ENCODE peak calls at places on chromosomes 6 and 20, in seven cellular contexts. B is ovary; S is aorta; W is fibroblast of villous mesenchyme; R is esophagus squamous epithelium; U is effector memory CD4-positive, alpha-beta T cell; Z is HCT116. O is an unnamed sample.

GRCh38 chr20:21520702-21521595 is 7.1 kb upstream of the NKX2-2 start:
- DNase-seq in W (no peak), U (no peak), R (no peak), Z (no peak), B (no peak), S (no peak), O (no peak)

GRCh38 chr6:119484598-119484997 is 135.0 kb upstream of the MAN1A1 start:
- DNase-seq in S (no peak), Z (peak), B (no peak), U (no peak), W (peak), R (no peak), O (no peak)

GRCh38 chr6:37173573-37174195 is 3.7 kb downstream of the PIM1 start:
- DNase-seq in B (no peak), Z (no peak), W (no peak), U (no peak), S (no peak), R (no peak), O (no peak)

GRCh38 chr20:46430921-46431712 is 24.7 kb upstream of the ELMO2 start:
- DNase-seq in S (no peak), W (no peak), Z (no peak), B (no peak), R (no peak), U (no peak), O (no peak)

GRCh38 chr20:33914871-33915270 is 78.8 kb upstream of the RALY start:
- DNase-seq in Z (peak), W (no peak), B (no peak), U (no peak), S (peak), R (no peak), O (no peak)

GRCh38 chr6:89260832-89261231 is 43.7 kb upstream of the GABRR1 start:
- DNase-seq in Z (no peak), S (no peak), R (no peak), U (no peak), W (no peak), B (no peak), O (no peak)

GRCh38 chr6:11258260-11259237 is 26.1 kb upstream of the NEDD9 start:
- DNase-seq in W (no peak), S (no peak), B (no peak), U (no peak), Z (no peak), R (no peak), O (peak)

GRCh38 chr6:107564223-107564855 is 74.4 kb downstream of the SOBP start:
- DNase-seq in W (peak), S (no peak), R (no peak), U (no peak), B (no peak), Z (no peak), O (no peak)

GRCh38 chr20:26276811-26277210 is 580.2 kb upstream of the ZNF337 start:
- DNase-seq in B (no peak), Z (no peak), R (no peak), S (peak), U (no peak), W (no peak), O (peak)

GRCh38 chr6:55511124-55511820 is 67.7 kb downstream of the HMGCLL1 start:
- DNase-seq in Z (no peak), R (no peak), B (no peak), U (no peak), W (no peak), S (no peak), O (no peak)

GRCh38 chr6:5994234-5994998 is 12.3 kb downstream of the NRN1 start:
- DNase-seq in R (no peak), B (no peak), U (no peak), S (no peak), Z (no peak), W (no peak), O (no peak)

GRCh38 chr6:106513813-106514212 is 115.5 kb downstream of the RTN4IP1 start:
- DNase-seq in R (no peak), U (no peak), S (no peak), W (peak), B (no peak), Z (no peak), O (peak)

GRCh38 chr20:44495257-44495656 is 19.6 kb downstream of the TTPAL start:
- DNase-seq in S (no peak), R (no peak), U (no peak), Z (no peak), B (no peak), W (peak), O (no peak)

GRCh38 chr6:8658391-8658790 is 223.0 kb upstream of the SLC35B3 start:
- DNase-seq in U (no peak), Z (no peak), R (no peak), S (no peak), B (no peak), W (no peak), O (no peak)

GRCh38 chr6:21987501-21987957 is 309.3 kb downstream of the PRL start:
- DNase-seq in U (no peak), B (peak), R (peak), Z (peak), W (peak), S (peak), O (no peak)

GRCh38 chr6:37175332-37176267 is 5.6 kb downstream of the PIM1 start:
- DNase-seq in B (no peak), S (no peak), Z (no peak), R (no peak), U (no peak), W (no peak), O (no peak)

GRCh38 chr6:111813247-111814162 is 59.7 kb downstream of the FYN start:
- DNase-seq in Z (no peak), U (no peak), B (no peak), S (no peak), R (no peak), W (peak), O (no peak)

GRCh38 chr6:24831771-24832718 is 33.3 kb upstream of the ARMH2 start:
- DNase-seq in B (no peak), R (no peak), Z (no peak), W (peak), U (no peak), S (no peak), O (no peak)

GRCh38 chr20:53581444-53582311 is 12.0 kb downstream of the ZNF217 start:
- DNase-seq in U (no peak), S (peak), R (no peak), W (no peak), B (no peak), Z (no peak), O (no peak)
- H3K4me3 ChIP-seq in U (peak), S (no peak), R (no peak), W (no peak), B (no peak), Z (no peak), O (peak)

DNA sequence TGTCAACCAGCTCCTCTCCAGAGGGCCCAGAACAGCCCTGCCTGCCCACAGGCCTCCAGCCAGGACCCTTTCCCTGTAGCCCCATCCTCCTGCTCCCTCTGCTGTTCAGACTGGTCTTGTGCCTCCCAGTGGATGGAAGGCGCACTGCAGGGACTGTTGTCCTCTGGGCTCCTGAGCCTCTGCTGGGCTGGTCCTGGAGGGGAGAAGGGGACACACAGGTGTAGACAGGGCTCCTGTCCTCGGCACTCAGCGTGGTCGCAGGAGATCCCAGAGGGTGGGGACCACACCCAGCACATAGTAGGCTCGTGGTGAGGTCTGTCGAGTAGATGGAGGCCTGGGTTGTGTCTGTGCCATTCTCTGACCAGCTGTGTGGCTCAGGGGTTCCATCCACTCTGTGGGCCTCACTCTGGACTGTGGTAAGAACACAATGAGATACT is 11.5 kb downstream of the ITPR3 start:
- DNase-seq in S (peak), W (no peak), U (peak), B (peak), Z (peak), R (no peak), O (peak)
- H3K4me3 ChIP-seq in S (no peak), W (no peak), U (peak), B (no peak), Z (peak), R (no peak), O (peak)

GRCh38 chr20:37345339-37346231 is at the start of gene SRC:
- DNase-seq in Z (no peak), W (peak), R (no peak), U (peak), B (peak), S (peak), O (peak)

GRCh38 chr20:37346232-37346525 is 239 bp downstream of the SRC start:
- DNase-seq in Z (no peak), S (no peak), R (no peak), U (no peak), W (peak), B (peak), O (no peak)

GRCh38 chr20:37343212-37343993 is 2.5 kb upstream of the SRC start:
- DNase-seq in Z (no peak), U (no peak), R (no peak), B (no peak), W (no peak), S (peak), O (no peak)

GRCh38 chr20:37343994-37344355 is 2.0 kb upstream of the SRC start:
- DNase-seq in U (no peak), R (no peak), W (no peak), S (no peak), B (no peak), Z (no peak), O (no peak)

DNA sequence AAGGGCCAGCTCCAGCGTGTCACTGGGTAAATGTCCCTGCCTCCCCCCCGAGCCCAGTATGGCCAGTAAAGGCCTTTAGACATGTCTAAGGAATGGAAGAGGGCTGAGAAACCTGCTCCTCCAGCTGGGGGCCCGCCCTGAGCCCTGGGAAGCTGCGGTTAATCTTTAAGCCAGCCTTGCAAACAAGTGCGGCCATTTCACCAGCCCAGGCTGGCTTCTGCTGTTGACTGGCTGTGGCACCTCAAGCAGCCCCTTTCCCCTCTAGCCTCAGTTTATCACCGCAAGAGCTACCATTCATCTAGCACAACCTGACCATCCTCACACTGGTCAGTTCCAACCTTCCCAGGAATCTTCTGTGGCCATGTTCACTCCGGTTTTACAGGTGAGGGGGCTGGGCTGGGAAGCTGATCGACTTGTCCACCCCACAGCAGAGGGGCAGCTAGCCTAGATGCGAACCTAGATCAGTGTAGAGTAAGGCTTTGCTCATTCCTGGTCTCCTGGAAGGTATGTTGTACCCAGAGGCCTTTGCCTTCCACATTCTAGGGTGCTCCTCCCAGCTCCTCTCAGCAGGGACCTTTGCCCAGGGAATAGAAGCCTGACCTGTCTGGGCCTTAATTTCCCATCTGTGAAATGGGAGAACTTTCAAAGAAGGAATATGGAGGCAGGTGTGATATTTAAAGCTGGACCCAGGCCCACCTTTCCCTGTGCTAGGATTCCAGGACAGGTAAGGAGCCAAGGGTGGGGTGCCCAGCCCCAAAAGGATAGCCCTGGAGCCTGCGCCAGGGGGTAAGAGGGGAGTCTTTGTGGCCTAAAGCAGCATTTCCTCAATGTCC is 1.2 kb upstream of the SRC start:
- DNase-seq in U (no peak), Z (no peak), R (no peak), B (no peak), W (peak), S (peak), O (no peak)
- H3K4me3 ChIP-seq in U (peak), Z (peak), R (peak), B (no peak), W (no peak), S (no peak), O (no peak)

GRCh38 chr20:32762754-32763201 is 593 bp downstream of the DNMT3B start:
- DNase-seq in Z (no peak), R (no peak), S (peak), W (no peak), B (no peak), U (no peak), O (no peak)

GRCh38 chr20:32761831-32762753 is at the start of gene DNMT3B:
- DNase-seq in B (peak), U (peak), R (no peak), S (peak), W (peak), Z (peak), O (peak)

GRCh38 chr20:32761417-32761830 is 761 bp upstream of the DNMT3B start:
- DNase-seq in B (no peak), U (no peak), R (no peak), S (no peak), W (no peak), Z (no peak), O (no peak)

GRCh38 chr20:32763202-32763999 is 1.2 kb downstream of the DNMT3B start:
- DNase-seq in U (no peak), S (peak), W (no peak), B (no peak), R (no peak), Z (no peak), O (no peak)

GRCh38 chr20:32764000-32764960 is 2.1 kb downstream of the DNMT3B start:
- DNase-seq in S (peak), U (no peak), Z (no peak), R (no peak), W (no peak), B (no peak), O (no peak)
- H3K4me3 ChIP-seq in S (no peak), U (no peak), Z (peak), R (no peak), W (peak), B (no peak), O (no peak)

GRCh38 chr6:4025681-4026080 is 53.3 kb downstream of the FAM217A start:
- DNase-seq in U (no peak), B (no peak), Z (no peak), S (no peak), W (no peak), R (no peak), O (no peak)

GRCh38 chr6:4021862-4022715 is 56.8 kb downstream of the FAM217A start:
- DNase-seq in B (no peak), W (no peak), S (no peak), R (no peak), U (no peak), Z (no peak), O (no peak)

GRCh38 chr6:4021133-4021861 is 57.6 kb downstream of the FAM217A start:
- DNase-seq in U (peak), Z (peak), R (peak), S (peak), W (peak), B (peak), O (peak)

GRCh38 chr6:4020822-4021132 is 58.2 kb downstream of the FAM217A start:
- DNase-seq in B (no peak), Z (no peak), W (no peak), U (no peak), R (no peak), S (no peak), O (no peak)

DNA sequence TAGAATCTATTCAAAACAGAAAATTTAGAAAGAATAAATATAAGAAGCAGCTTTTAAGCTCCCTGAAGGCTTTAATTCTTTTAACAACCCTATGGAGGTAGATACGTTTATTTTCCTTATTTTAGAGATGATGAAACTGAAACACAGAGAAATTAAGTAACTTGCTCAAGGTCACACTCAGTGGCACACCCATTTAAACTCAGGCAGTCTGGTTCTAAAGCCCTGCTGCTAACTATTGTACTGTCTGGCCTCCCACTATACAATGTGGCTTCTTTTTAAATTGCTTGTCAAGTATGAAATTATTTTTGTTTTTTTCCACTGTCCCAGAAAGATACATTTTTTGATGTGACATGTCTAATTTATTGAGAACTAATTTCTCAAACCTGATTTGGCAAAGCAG is 55.7 kb downstream of the FAM217A start:
- DNase-seq in R (no peak), B (no peak), W (peak), S (no peak), Z (no peak), U (no peak), O (no peak)
- H3K4me3 ChIP-seq in R (no peak), B (no peak), W (peak), S (no peak), Z (peak), U (peak), O (no peak)

GRCh38 chr6:110356778-110357177 is 1.4 kb downstream of the METTL24 start:
- DNase-seq in Z (no peak), R (no peak), S (no peak), U (no peak), B (peak), W (no peak), O (no peak)

GRCh38 chr6:110357696-110358535 is at the start of gene METTL24:
- DNase-seq in W (no peak), B (peak), R (no peak), S (peak), Z (no peak), U (no peak), O (no peak)

GRCh38 chr6:110359554-110359953 is 1.4 kb upstream of the METTL24 start:
- DNase-seq in R (no peak), W (no peak), U (no peak), B (no peak), Z (no peak), S (no peak), O (no peak)

GRCh38 chr6:110357298-110357695 is 852 bp downstream of the METTL24 start:
- DNase-seq in R (no peak), S (no peak), Z (no peak), B (peak), W (no peak), U (no peak), O (no peak)

GRCh38 chr6:110358536-110359148 is 493 bp upstream of the METTL24 start:
- DNase-seq in B (no peak), U (no peak), S (no peak), R (no peak), W (no peak), Z (no peak), O (no peak)
- H3K4me3 ChIP-seq in B (peak), U (no peak), S (peak), R (peak), W (peak), Z (no peak), O (no peak)

GRCh38 chr6:41469951-41470340 is 76.2 kb upstream of the FOXP4 start:
- DNase-seq in Z (no peak), S (no peak), U (no peak), W (no peak), R (no peak), B (no peak), O (no peak)
- H3K4me3 ChIP-seq in Z (peak), S (no peak), U (peak), W (no peak), R (peak), B (peak), O (no peak)

DNA sequence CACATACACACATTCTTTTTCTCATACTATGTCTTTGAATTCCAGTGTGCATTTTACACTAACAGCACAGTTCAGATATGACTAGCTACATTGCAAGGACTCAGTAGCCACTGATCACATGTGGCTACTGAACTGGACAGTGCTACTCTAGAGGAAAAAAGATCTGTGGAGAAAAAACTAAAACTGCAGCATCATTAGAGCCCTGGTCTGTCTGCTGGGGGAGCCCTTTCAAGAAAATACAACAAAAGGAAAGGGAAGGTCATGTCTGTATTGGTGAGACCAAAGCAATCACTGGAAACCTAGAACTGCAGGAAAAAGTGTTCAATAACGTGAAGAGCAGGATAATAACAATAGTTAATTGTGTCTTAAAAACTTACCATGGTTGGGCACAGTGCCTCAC is 132.3 kb upstream of the JARID2 start:
- DNase-seq in R (no peak), W (no peak), S (no peak), Z (no peak), B (no peak), U (no peak), O (no peak)
- H3K4me3 ChIP-seq in R (no peak), W (no peak), S (no peak), Z (no peak), B (no peak), U (no peak), O (no peak)

GRCh38 chr6:130162421-130162820 is 60.3 kb downstream of the SAMD3 start:
- DNase-seq in R (no peak), S (no peak), W (peak), U (no peak), Z (no peak), B (no peak), O (no peak)
- H3K4me3 ChIP-seq in R (no peak), S (no peak), W (no peak), U (no peak), Z (no peak), B (no peak), O (no peak)

GRCh38 chr6:28816909-28817807 is 106.6 kb downstream of the TRIM27 start:
- DNase-seq in Z (no peak), U (no peak), S (no peak), B (no peak), R (no peak), W (peak), O (no peak)
- H3K4me3 ChIP-seq in Z (peak), U (no peak), S (no peak), B (no peak), R (no peak), W (peak), O (no peak)